ENCODE peak calls at places on chromosomes 5 and 9, in nine cellular contexts. One of them, this sample, is unnamed.

GRCh38 chr9:86093788-86094555 is 5.4 kb downstream of the GOLM1 start:
- DNase-seq in left cardiac atrium: peak; percentile 39
- DNase-seq in T-helper 17 cell: no peak
- DNase-seq in stimulated activated CD4-positive, alpha-beta T cell treated with anti-CD3 and anti-CD28 coated beads, Interleukin-1b, Interleukin-23, amount 100 ng/mL, for 1 hour: no peak
- DNase-seq in NCI-H1105: no peak
- DNase-seq in head of caudate nucleus: no peak
- DNase-seq in astrocyte of the spinal cord: peak; percentile 47
- DNase-seq in effector CD4-positive, alpha-beta T cell: no peak
- DNase-seq in HCEC 1CT: no peak
- DNase-seq in this sample: no peak

GRCh38 chr9:75358837-75359236 is 270.5 kb downstream of the OSTF1 start:
- DNase-seq in head of caudate nucleus: no peak
- DNase-seq in effector CD4-positive, alpha-beta T cell: no peak
- DNase-seq in HCEC 1CT: no peak
- DNase-seq in left cardiac atrium: no peak
- DNase-seq in NCI-H1105: no peak
- DNase-seq in stimulated activated CD4-positive, alpha-beta T cell treated with anti-CD3 and anti-CD28 coated beads, Interleukin-1b, Interleukin-23, amount 100 ng/mL, for 1 hour: no peak
- DNase-seq in astrocyte of the spinal cord: no peak
- DNase-seq in T-helper 17 cell: no peak
- DNase-seq in this sample: no peak

GRCh38 chr9:99021512-99021911 is 77.8 kb downstream of the COL15A1 start:
- DNase-seq in HCEC 1CT: no peak
- DNase-seq in head of caudate nucleus: no peak
- DNase-seq in T-helper 17 cell: no peak
- DNase-seq in effector CD4-positive, alpha-beta T cell: no peak
- DNase-seq in stimulated activated CD4-positive, alpha-beta T cell treated with anti-CD3 and anti-CD28 coated beads, Interleukin-1b, Interleukin-23, amount 100 ng/mL, for 1 hour: no peak
- DNase-seq in left cardiac atrium: no peak
- DNase-seq in astrocyte of the spinal cord: no peak
- DNase-seq in NCI-H1105: no peak
- DNase-seq in this sample: no peak

GRCh38 chr5:36200513-36200912 is 41.2 kb downstream of the NADK2 start:
- DNase-seq in NCI-H1105: no peak
- DNase-seq in T-helper 17 cell: no peak
- DNase-seq in effector CD4-positive, alpha-beta T cell: no peak
- DNase-seq in head of caudate nucleus: no peak
- DNase-seq in left cardiac atrium: no peak
- DNase-seq in astrocyte of the spinal cord: no peak
- DNase-seq in stimulated activated CD4-positive, alpha-beta T cell treated with anti-CD3 and anti-CD28 coated beads, Interleukin-1b, Interleukin-23, amount 100 ng/mL, for 1 hour: no peak
- DNase-seq in HCEC 1CT: peak; percentile 26
- DNase-seq in this sample: no peak

GRCh38 chr9:111940697-111941096 is 44.1 kb downstream of the UGCG start:
- DNase-seq in HCEC 1CT: peak; percentile 13
- DNase-seq in stimulated activated CD4-positive, alpha-beta T cell treated with anti-CD3 and anti-CD28 coated beads, Interleukin-1b, Interleukin-23, amount 100 ng/mL, for 1 hour: no peak
- DNase-seq in NCI-H1105: no peak
- DNase-seq in left cardiac atrium: no peak
- DNase-seq in head of caudate nucleus: no peak
- DNase-seq in astrocyte of the spinal cord: peak; percentile 38
- DNase-seq in T-helper 17 cell: no peak
- DNase-seq in effector CD4-positive, alpha-beta T cell: no peak
- DNase-seq in this sample: no peak

GRCh38 chr9:37415011-37415719 is 7.3 kb upstream of the GRHPR start:
- DNase-seq in astrocyte of the spinal cord: peak; percentile 74
- DNase-seq in NCI-H1105: peak; percentile 55
- DNase-seq in T-helper 17 cell: peak; percentile 56
- DNase-seq in HCEC 1CT: peak; percentile 67
- DNase-seq in left cardiac atrium: peak; percentile 67
- DNase-seq in stimulated activated CD4-positive, alpha-beta T cell treated with anti-CD3 and anti-CD28 coated beads, Interleukin-1b, Interleukin-23, amount 100 ng/mL, for 1 hour: peak; percentile 41
- DNase-seq in effector CD4-positive, alpha-beta T cell: peak; percentile 70
- DNase-seq in head of caudate nucleus: peak; percentile 82
- DNase-seq in this sample: peak; percentile 60

GRCh38 chr5:39826051-39826450 is 401.3 kb upstream of the DAB2 start:
- DNase-seq in stimulated activated CD4-positive, alpha-beta T cell treated with anti-CD3 and anti-CD28 coated beads, Interleukin-1b, Interleukin-23, amount 100 ng/mL, for 1 hour: no peak
- DNase-seq in T-helper 17 cell: no peak
- DNase-seq in astrocyte of the spinal cord: no peak
- DNase-seq in left cardiac atrium: no peak
- DNase-seq in head of caudate nucleus: no peak
- DNase-seq in effector CD4-positive, alpha-beta T cell: no peak
- DNase-seq in HCEC 1CT: peak; percentile 57
- DNase-seq in NCI-H1105: no peak
- DNase-seq in this sample: no peak

GRCh38 chr9:85909390-85909789 is 31.6 kb upstream of the NAA35 start:
- DNase-seq in head of caudate nucleus: no peak
- DNase-seq in astrocyte of the spinal cord: no peak
- DNase-seq in T-helper 17 cell: no peak
- DNase-seq in NCI-H1105: no peak
- DNase-seq in stimulated activated CD4-positive, alpha-beta T cell treated with anti-CD3 and anti-CD28 coated beads, Interleukin-1b, Interleukin-23, amount 100 ng/mL, for 1 hour: no peak
- DNase-seq in HCEC 1CT: no peak
- DNase-seq in effector CD4-positive, alpha-beta T cell: no peak
- DNase-seq in left cardiac atrium: no peak
- DNase-seq in this sample: no peak

GRCh38 chr5:52672459-52672858 is 115.3 kb upstream of the ITGA1 start:
- DNase-seq in left cardiac atrium: no peak
- DNase-seq in NCI-H1105: no peak
- DNase-seq in head of caudate nucleus: no peak
- DNase-seq in T-helper 17 cell: no peak
- DNase-seq in effector CD4-positive, alpha-beta T cell: no peak
- DNase-seq in astrocyte of the spinal cord: no peak
- DNase-seq in stimulated activated CD4-positive, alpha-beta T cell treated with anti-CD3 and anti-CD28 coated beads, Interleukin-1b, Interleukin-23, amount 100 ng/mL, for 1 hour: no peak
- DNase-seq in HCEC 1CT: no peak
- DNase-seq in this sample: no peak

GRCh38 chr9:133371261-133371711 is 4.6 kb downstream of the SURF4 start:
- DNase-seq in head of caudate nucleus: no peak
- DNase-seq in effector CD4-positive, alpha-beta T cell: peak; percentile 59
- DNase-seq in stimulated activated CD4-positive, alpha-beta T cell treated with anti-CD3 and anti-CD28 coated beads, Interleukin-1b, Interleukin-23, amount 100 ng/mL, for 1 hour: no peak
- DNase-seq in left cardiac atrium: no peak
- DNase-seq in NCI-H1105: no peak
- DNase-seq in T-helper 17 cell: peak; percentile 64
- DNase-seq in astrocyte of the spinal cord: peak; percentile 22
- DNase-seq in HCEC 1CT: no peak
- DNase-seq in this sample: peak; percentile 64